ENCODE peak calls at places on chromosomes 11 and 22, in ten cellular contexts. R is MM.1S, Y is tibial nerve, G is neuronal stem cell, X is psoas muscle, M is IMR-90, H is heart left ventricle, V is esophagus muscularis mucosa, T is ovary, B is esophagus squamous epithelium. P is an unnamed sample.
A peak's percentile ranks its signal among the peaks of the same experiment; 100 is the strongest.

GRCh38 chr22:17047656-17048055 is 37.1 kb upstream of the IL17RA start:
- DNase-seq in T (no peak), H (no peak), M (no peak), R (no peak), X (no peak), Y (no peak), V (no peak), G (no peak), B (no peak), P (no peak)

GRCh38 chr11:68002943-68003845 is 703 bp downstream of the UNC93B1 start:
- DNase-seq in H (no peak), R (peak; percentile 77), T (no peak), M (no peak), X (no peak), Y (no peak), G (no peak), B (no peak), V (no peak), P (peak; percentile 64)

GRCh38 chr11:12086271-12087074 is 23.9 kb upstream of the MICAL2 start:
- DNase-seq in V (no peak), Y (peak; percentile 48), H (peak; percentile 82), M (peak; percentile 97), R (no peak), G (no peak), X (peak; percentile 71), T (peak; percentile 49), B (no peak), P (no peak)

GRCh38 chr11:77672276-77672675 is 34.7 kb upstream of the CLNS1A start:
- DNase-seq in V (no peak), T (no peak), H (peak; percentile 70), Y (no peak), G (no peak), B (no peak), M (peak; percentile 99), R (no peak), X (no peak), P (no peak)

GRCh38 chr11:46649180-46649738 is 31.9 kb downstream of the ATG13 start:
- DNase-seq in X (peak; percentile 36), R (no peak), M (peak; percentile 97), T (peak; percentile 89), H (peak; percentile 77), G (peak; percentile 11), Y (peak; percentile 87), B (no peak), V (no peak), P (no peak)

GRCh38 chr11:97361812-97362378 is 972.1 kb downstream of the JRKL start:
- DNase-seq in T (no peak), G (no peak), X (no peak), R (no peak), B (no peak), V (no peak), H (no peak), Y (no peak), M (no peak), P (no peak)

GRCh38 chr11:126963603-126964353 is 36.8 kb downstream of the KIRREL3 start:
- DNase-seq in Y (no peak), G (no peak), M (peak; percentile 43), B (no peak), H (no peak), V (no peak), X (no peak), T (no peak), R (no peak), P (no peak)

GRCh38 chr11:833114-833791 is 501 bp downstream of the CD151 start:
- DNase-seq in V (no peak), Y (no peak), X (peak; percentile 68), B (no peak), H (peak; percentile 86), R (peak; percentile 33), G (no peak), M (no peak), T (no peak), P (no peak)

GRCh38 chr11:17611049-17611448 is 64.0 kb downstream of the OTOG start:
- DNase-seq in G (no peak), Y (no peak), M (no peak), H (no peak), X (no peak), R (no peak), T (no peak), V (no peak), B (no peak), P (no peak)

GRCh38 chr22:32376681-32377080 is 19.0 kb downstream of the RFPL3 start:
- DNase-seq in Y (no peak), G (no peak), X (no peak), M (no peak), T (no peak), R (no peak), B (no peak), V (no peak), H (no peak), P (no peak)

GRCh38 chr11:67998150-67999045 is 5.5 kb downstream of the UNC93B1 start:
- DNase-seq in B (no peak), Y (no peak), X (no peak), G (no peak), V (no peak), T (no peak), R (no peak), H (no peak), M (no peak), P (peak; percentile 43)

GRCh38 chr11:67432655-67433349 is 4.5 kb downstream of the RPS6KB2 start:
- DNase-seq in V (no peak), H (no peak), R (no peak), M (no peak), B (no peak), G (no peak), X (no peak), T (no peak), Y (no peak), P (no peak)

GRCh38 chr11:125264091-125265022 is 99.8 kb downstream of the PKNOX2 start:
- DNase-seq in Y (no peak), G (no peak), H (no peak), X (no peak), V (no peak), R (no peak), T (no peak), M (no peak), B (no peak), P (no peak)

GRCh38 chr22:46561435-46561905 is 24.1 kb upstream of the CELSR1 start:
- DNase-seq in H (no peak), T (no peak), X (no peak), R (peak; percentile 86), G (no peak), B (no peak), V (no peak), M (peak; percentile 23), Y (peak; percentile 3), P (no peak)
- H3K4me3 ChIP-seq in H (no peak overlapping the region), T (no peak overlapping the region), X (no peak overlapping the region), R (peak overlapping the region; percentile 40), G (peak overlapping the region; percentile 33), B (no peak overlapping the region), V (no peak overlapping the region), M (no peak overlapping the region), Y (no peak overlapping the region), P (no peak overlapping the region)

GRCh38 chr22:36362077-36362476 is 25.7 kb downstream of the MYH9 start:
- DNase-seq in X (no peak), V (no peak), G (no peak), R (no peak), Y (no peak), B (no peak), H (no peak), M (no peak), T (no peak), P (no peak)
- H3K4me1 ChIP-seq in X (peaks cover 81% of the 10 kb centered on the region), V (peaks cover 100% of the 10 kb centered on the region), G (peaks cover 17% of the 10 kb centered on the region), R (peaks cover 72% of the 10 kb centered on the region), Y (no peaks in the 10 kb centered on the region), B (peaks cover 100% of the 10 kb centered on the region), H (peaks cover 94% of the 10 kb centered on the region), M (peaks cover 69% of the 10 kb centered on the region), T (peaks cover 42% of the 10 kb centered on the region), P (peaks cover 99% of the 10 kb centered on the region)

GRCh38 chr11:112584674-112585073 is 324.0 kb upstream of the PLET1 start:
- DNase-seq in T (no peak), G (no peak), H (no peak), R (peak; percentile 28), M (no peak), Y (no peak), X (no peak), B (no peak), V (peak; percentile 70), P (no peak)

GRCh38 chr11:112580864-112581263 is 320.2 kb upstream of the PLET1 start:
- DNase-seq in Y (no peak), T (no peak), V (peak; percentile 4), G (no peak), M (no peak), H (no peak), R (no peak), B (no peak), X (no peak), P (no peak)

GRCh38 chr11:112582366-112582765 is 321.7 kb upstream of the PLET1 start:
- DNase-seq in R (no peak), X (no peak), V (no peak), B (no peak), Y (no peak), M (no peak), G (no peak), T (no peak), H (no peak), P (no peak)

GRCh38 chr11:112581747-112582146 is 321.1 kb upstream of the PLET1 start:
- DNase-seq in G (no peak), V (peak; percentile 39), R (no peak), Y (no peak), M (no peak), X (no peak), B (no peak), T (no peak), H (no peak), P (no peak)

GRCh38 chr11:112583246-112583893 is 322.7 kb upstream of the PLET1 start:
- DNase-seq in T (no peak), M (no peak), X (no peak), B (no peak), R (peak; percentile 96), H (no peak), V (peak; percentile 87), Y (no peak), G (no peak), P (no peak)
- H3K4me3 ChIP-seq in T (no peak overlapping the region), M (no peak overlapping the region), X (no peak overlapping the region), B (no peak overlapping the region), R (no peak overlapping the region), H (no peak overlapping the region), V (no peak overlapping the region), Y (no peak overlapping the region), G (no peak overlapping the region), P (no peak overlapping the region)

GRCh38 chr22:19848298-19849224 is 6.1 kb downstream of the GNB1L start:
- DNase-seq in X (peak; percentile 62), R (peak; percentile 82), T (no peak), M (no peak), Y (no peak), V (peak; percentile 78), B (no peak), H (no peak), G (no peak), P (no peak)

GRCh38 chr22:19849800-19850481 is 4.7 kb downstream of the GNB1L start:
- DNase-seq in R (no peak), T (no peak), G (no peak), V (no peak), Y (no peak), H (no peak), X (no peak), B (no peak), M (no peak), P (no peak)

GRCh38 chr22:19851291-19852176 is 3.1 kb downstream of the GNB1L start:
- DNase-seq in M (no peak), G (no peak), H (no peak), X (no peak), Y (no peak), T (no peak), V (peak; percentile 91), R (no peak), B (no peak), P (no peak)

GRCh38 chr22:19852177-19852781 is 2.4 kb downstream of the GNB1L start:
- DNase-seq in V (peak; percentile 77), T (no peak), G (no peak), M (no peak), H (no peak), R (no peak), Y (no peak), X (no peak), B (no peak), P (no peak)

GRCh38 chr22:19850482-19851109 is 4.1 kb downstream of the GNB1L start:
- DNase-seq in Y (no peak), X (no peak), B (no peak), V (no peak), R (no peak), T (no peak), G (no peak), M (no peak), H (no peak), P (no peak)
- H3K4me1 ChIP-seq in Y (no peaks in the 10 kb centered on the region), X (peaks cover 28% of the 10 kb centered on the region), B (peaks cover 86% of the 10 kb centered on the region), V (peaks cover 30% of the 10 kb centered on the region), R (peaks cover 46% of the 10 kb centered on the region), T (peaks cover 10% of the 10 kb centered on the region), G (peaks cover 8% of the 10 kb centered on the region), M (peaks cover 13% of the 10 kb centered on the region), H (peaks cover 16% of the 10 kb centered on the region), P (peaks cover 40% of the 10 kb centered on the region)